ENCODE peak calls at places on chromosomes 2 and 18, in four cellular contexts. V is NT2/D1; W is naive thymus-derived CD4-positive, alpha-beta T cell; L is GM23248. N is an unnamed sample.
A peak's percentile ranks its signal among the peaks of the same experiment; 100 is the strongest.

GRCh38 chr2:120594856-120595685 is 140.6 kb upstream of the GLI2 start:
- DNase-seq in W (no peak), L (peak; percentile 38), V (no peak), N (no peak)

GRCh38 chr2:98502556-98503335 is 58.1 kb downstream of the INPP4A start:
- DNase-seq in L (peak; percentile 73), W (no peak), V (peak; percentile 38), N (no peak)

GRCh38 chr2:15579641-15580040 is 12.0 kb upstream of the DDX1 start:
- DNase-seq in L (peak; percentile 25), W (no peak), V (no peak), N (no peak)

GRCh38 chr2:42659601-42660000 is 91.2 kb downstream of the MTA3 start:
- DNase-seq in W (no peak), V (peak; percentile 30), L (peak; percentile 6), N (no peak)

GRCh38 chr2:201644001-201644400 is 698 bp upstream of the TMEM237 start:
- DNase-seq in W (no peak), L (peak; percentile 64), V (no peak), N (no peak)

GRCh38 chr2:197107291-197108269 is 181.1 kb upstream of the PGAP1 start:
- DNase-seq in W (no peak), V (no peak), L (peak; percentile 54), N (no peak)

GRCh38 chr2:143632751-143633374 is 503.6 kb downstream of the ARHGAP15 start:
- DNase-seq in L (no peak), W (no peak), V (no peak), N (no peak)

GRCh38 chr2:161078211-161078539 is 82.1 kb upstream of the TANK start:
- DNase-seq in V (peak; percentile 22), W (no peak), L (no peak), N (no peak)

GRCh38 chr2:6955523-6956136 is 38.4 kb downstream of the RNF144A start:
- DNase-seq in L (peak; percentile 14), W (no peak), V (no peak), N (no peak)

GRCh38 chr18:48910972-48911545 is 39.7 kb downstream of the SMAD7 start:
- DNase-seq in L (no peak), W (no peak), V (no peak), N (no peak)

GRCh38 chr2:150046211-150046610 is 441.3 kb downstream of the RND3 start:
- DNase-seq in V (no peak), L (peak; percentile 60), W (no peak), N (no peak)

GRCh38 chr2:121710470-121711170 is 26.1 kb downstream of the NIFK start:
- DNase-seq in W (no peak), V (no peak), L (peak; percentile 36), N (no peak)

GRCh38 chr18:8063733-8064132 is 496.6 kb downstream of the PTPRM start:
- DNase-seq in W (no peak), L (no peak), V (no peak), N (no peak)
- H3K4me3 ChIP-seq in W (no peak overlapping the region), L (no peak overlapping the region), V (no peak overlapping the region), N (no peak overlapping the region)

DNA sequence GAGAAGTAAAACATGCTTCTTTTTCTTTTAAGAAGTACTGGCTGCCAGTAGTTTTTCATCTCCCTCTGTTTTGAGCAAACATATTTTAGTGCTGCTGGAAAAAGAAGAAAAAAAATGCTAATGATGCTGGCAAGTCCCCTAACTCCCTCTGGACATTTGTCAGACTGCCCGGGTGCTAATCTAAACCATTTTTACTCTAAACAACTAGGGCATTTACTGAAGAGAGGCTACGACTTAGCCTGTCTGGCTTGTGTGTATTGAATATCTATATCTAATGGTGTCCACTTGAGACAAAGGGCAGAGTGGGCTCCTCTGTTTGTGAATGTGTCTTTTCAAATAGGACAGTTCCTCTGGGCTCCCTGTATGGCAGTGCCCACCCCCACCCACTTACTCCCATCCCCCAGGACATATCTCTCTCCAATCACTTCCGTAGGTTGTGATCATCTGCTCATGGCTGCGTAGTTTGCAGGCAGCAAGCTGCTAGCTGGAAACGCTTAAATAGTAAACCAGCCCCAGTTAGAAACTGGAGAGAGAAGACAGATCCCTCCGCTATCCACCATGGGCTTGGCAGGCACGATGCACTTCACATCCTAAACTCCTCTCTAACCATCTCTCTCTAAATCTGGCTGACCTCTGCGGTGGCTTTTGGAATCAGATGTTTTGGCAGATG is 58.4 kb downstream of the DOCK10 start:
- DNase-seq in L (peak; percentile 72), V (no peak), W (no peak), N (no peak)
- H3K4me3 ChIP-seq in L (peak overlapping the region; percentile 71), V (no peak overlapping the region), W (no peak overlapping the region), N (peak overlapping the region; percentile 28)

GRCh38 chr2:104378853-104379374 is 475.0 kb upstream of the POU3F3 start:
- DNase-seq in L (peak; percentile 30), V (peak; percentile 48), W (peak; percentile 60), N (no peak)
- H3K4me3 ChIP-seq in L (peak overlapping the region; percentile 59), V (peak overlapping the region; percentile 48), W (peak overlapping the region; percentile 66), N (peak overlapping the region; percentile 7)

GRCh38 chr18:79496978-79497637 is 101.4 kb downstream of the NFATC1 start:
- DNase-seq in V (no peak), L (peak; percentile 51), W (no peak), N (no peak)

GRCh38 chr18:79496237-79496977 is 100.7 kb downstream of the NFATC1 start:
- DNase-seq in L (no peak), V (no peak), W (no peak), N (no peak)

GRCh38 chr18:79495591-79496071 is 99.9 kb downstream of the NFATC1 start:
- DNase-seq in V (no peak), W (no peak), L (no peak), N (no peak)

GRCh38 chr18:79498662-79499061 is 102.9 kb downstream of the NFATC1 start:
- DNase-seq in W (no peak), L (no peak), V (no peak), N (no peak)

GRCh38 chr18:79497638-79498081 is 101.9 kb downstream of the NFATC1 start:
- DNase-seq in W (no peak), L (no peak), V (no peak), N (no peak)
- H3K4me3 ChIP-seq in W (no peak overlapping the region), L (no peak overlapping the region), V (no peak overlapping the region), N (no peak overlapping the region)

DNA sequence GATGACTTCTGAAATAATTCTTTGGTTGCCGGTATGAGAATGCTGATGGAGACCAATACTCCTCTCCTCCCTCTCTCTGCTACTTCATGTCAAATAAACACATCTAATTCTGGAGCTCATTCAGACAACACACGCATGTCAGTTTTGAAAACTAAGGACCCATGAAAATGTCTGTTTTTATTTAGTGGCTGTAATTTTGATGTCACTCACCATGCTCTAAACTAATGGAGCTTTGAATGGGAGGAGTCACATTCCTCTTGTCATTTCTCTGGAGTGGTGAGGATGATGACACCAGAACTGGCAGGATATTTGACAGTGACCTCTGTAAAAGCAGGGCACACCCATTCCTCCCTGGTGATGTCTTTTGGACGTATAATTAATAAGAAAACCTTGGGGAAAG is 163.0 kb downstream of the PHLPP1 start:
- DNase-seq in W (no peak), V (no peak), L (peak; percentile 47), N (no peak)
- H3K4me3 ChIP-seq in W (no peak overlapping the region), V (no peak overlapping the region), L (no peak overlapping the region), N (no peak overlapping the region)

GRCh38 chr2:216109962-216110614 is 940 bp downstream of the XRCC5 start:
- DNase-seq in L (peak; percentile 76), V (no peak), W (peak; percentile 24), N (peak; percentile 31)

GRCh38 chr2:216108967-216109921 is at the start of gene XRCC5:
- DNase-seq in W (peak; percentile 95), L (peak; percentile 99), V (peak; percentile 98), N (peak; percentile 85)

GRCh38 chr2:216107320-216107719 is 1.8 kb upstream of the XRCC5 start:
- DNase-seq in L (no peak), V (no peak), W (no peak), N (no peak)

GRCh38 chr2:216107760-216108159 is 1.4 kb upstream of the XRCC5 start:
- DNase-seq in L (no peak), W (no peak), V (peak; percentile 51), N (no peak)

GRCh38 chr2:216108310-216108966 is 710 bp upstream of the XRCC5 start:
- DNase-seq in W (no peak), L (peak; percentile 25), V (no peak), N (no peak)
- H3K4me3 ChIP-seq in W (peak overlapping the region; percentile 96), L (peak overlapping the region; percentile 90), V (peak overlapping the region; percentile 94), N (peak overlapping the region; percentile 98)

N was measured in skeletal muscle cell.